ENCODE peak calls at places on chromosomes 11 and 22, in four cellular contexts. O is H1, L is A549, W is HepG2. D is an unnamed sample.
A peak's percentile ranks its signal among the peaks of the same experiment; 100 is the strongest.

GRCh38 chr11:88384004-88384677 is 46.6 kb upstream of the CTSC start:
- DNase-seq in W (no peak), O (no peak), L (peak; percentile 46), D (no peak)

GRCh38 chr22:32204211-32204855 is 540 bp downstream of the RFPL2 start:
- DNase-seq in W (peak; percentile 9), L (peak; percentile 32), O (no peak), D (no peak)

GRCh38 chr11:13644997-13645667 is 23.3 kb upstream of the FAR1 start:
- DNase-seq in W (no peak), O (no peak), L (no peak), D (no peak)

GRCh38 chr11:96088914-96089313 is 165.0 kb upstream of the MTMR2 start:
- DNase-seq in W (no peak), L (no peak), O (no peak), D (no peak)

GRCh38 chr11:131370090-131370751 is at the start of gene NTM:
- DNase-seq in L (no peak), O (no peak), W (no peak), D (no peak)

GRCh38 chr11:58513747-58514367 is 6.0 kb upstream of the OR5B21 start:
- DNase-seq in O (peak; percentile 54), W (peak; percentile 51), L (peak; percentile 33), D (peak; percentile 26)

GRCh38 chr22:25360411-25360810 is 141.0 kb downstream of the CRYBB2 start:
- DNase-seq in W (no peak), O (no peak), L (no peak), D (no peak)

GRCh38 chr11:61946894-61947293 is 3.3 kb upstream of the BEST1 start:
- DNase-seq in L (no peak), W (no peak), O (no peak), D (no peak)

GRCh38 chr11:69335461-69336386 is 41.8 kb downstream of the MYEOV start:
- DNase-seq in O (no peak), L (no peak), W (no peak), D (no peak)

GRCh38 chr11:1834132-1834610 is 619 bp upstream of the SYT8 start:
- DNase-seq in W (peak; percentile 24), L (no peak), O (no peak), D (no peak)

GRCh38 chr22:25449781-25450317 is 114.6 kb upstream of the GRK3 start:
- DNase-seq in W (no peak), O (no peak), L (no peak), D (no peak)

GRCh38 chr11:116473790-116474346 is 298.9 kb downstream of the BUD13 start:
- DNase-seq in W (no peak), O (no peak), L (no peak), D (no peak)

DNA sequence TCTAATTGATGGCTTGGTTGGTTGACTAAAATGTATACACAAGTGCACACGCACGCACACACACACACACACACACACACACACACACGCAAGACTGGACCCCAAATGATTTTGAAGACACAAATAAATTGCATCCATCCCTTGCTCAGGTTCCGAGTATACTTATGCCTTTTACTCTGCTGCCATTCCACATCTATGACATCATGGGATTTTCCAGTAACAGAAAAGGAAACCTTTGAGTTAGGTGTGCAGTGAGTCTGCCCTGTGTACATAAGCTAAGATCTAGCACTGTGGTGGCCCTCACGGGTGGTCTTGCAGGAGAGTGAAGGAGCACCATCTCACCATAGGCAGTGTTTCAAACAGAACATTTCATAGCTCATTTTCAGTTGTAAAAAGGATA is 20.5 kb upstream of the LARGE1 start:
- DNase-seq in L (no peak), W (peak; percentile 12), O (no peak), D (no peak)
- TF ChIP-seq RNF2 in L (no peak), W (no peak), O (no peak), D (no peak)

DNA sequence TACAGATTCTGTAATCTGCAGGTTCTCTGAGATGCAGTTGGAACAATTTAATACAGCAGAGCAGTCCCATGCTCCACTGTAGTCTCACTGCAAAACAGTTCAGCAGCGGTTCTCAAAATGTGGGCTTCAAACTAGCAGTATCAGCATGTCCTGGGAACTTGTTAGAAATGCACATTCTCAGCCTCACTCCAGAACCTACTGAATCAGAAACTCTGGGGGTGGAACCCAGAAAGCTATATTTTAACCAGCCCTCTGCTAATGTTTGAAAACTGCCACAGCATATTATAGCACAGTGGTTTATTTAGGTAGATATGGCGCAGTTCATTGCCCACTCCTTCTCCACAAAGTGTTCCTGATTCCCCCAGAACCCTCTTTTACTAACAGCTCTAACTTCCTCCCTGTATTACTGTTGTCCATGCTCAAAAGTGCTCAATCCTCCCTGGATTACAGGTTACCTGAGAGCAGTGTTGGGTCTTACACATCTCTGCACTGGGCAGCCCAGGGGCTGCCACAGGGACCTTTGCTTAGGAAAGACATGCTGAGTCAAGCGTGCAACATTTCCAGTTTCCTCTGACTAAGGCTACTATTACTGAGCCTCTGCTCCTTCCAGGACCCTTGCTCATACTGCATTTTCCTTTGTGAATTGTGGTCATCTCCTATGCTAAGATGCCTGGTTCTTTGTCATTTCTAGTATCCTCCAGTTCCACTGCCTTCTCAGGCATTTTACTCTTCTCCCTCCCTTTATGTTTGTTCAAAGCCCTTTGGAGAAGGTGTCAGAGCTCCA is 7.7 kb upstream of the DGAT2 start:
- DNase-seq in O (no peak), L (no peak), W (no peak), D (no peak)
- TF ChIP-seq RNF2 in O (no peak), L (no peak), W (no peak), D (no peak)

GRCh38 chr11:118200901-118201680 is 23.7 kb downstream of the JAML start:
- DNase-seq in W (no peak), O (no peak), L (no peak), D (no peak)
- TF ChIP-seq RNF2 in W (no peak), O (no peak), L (no peak), D (no peak)

DNA sequence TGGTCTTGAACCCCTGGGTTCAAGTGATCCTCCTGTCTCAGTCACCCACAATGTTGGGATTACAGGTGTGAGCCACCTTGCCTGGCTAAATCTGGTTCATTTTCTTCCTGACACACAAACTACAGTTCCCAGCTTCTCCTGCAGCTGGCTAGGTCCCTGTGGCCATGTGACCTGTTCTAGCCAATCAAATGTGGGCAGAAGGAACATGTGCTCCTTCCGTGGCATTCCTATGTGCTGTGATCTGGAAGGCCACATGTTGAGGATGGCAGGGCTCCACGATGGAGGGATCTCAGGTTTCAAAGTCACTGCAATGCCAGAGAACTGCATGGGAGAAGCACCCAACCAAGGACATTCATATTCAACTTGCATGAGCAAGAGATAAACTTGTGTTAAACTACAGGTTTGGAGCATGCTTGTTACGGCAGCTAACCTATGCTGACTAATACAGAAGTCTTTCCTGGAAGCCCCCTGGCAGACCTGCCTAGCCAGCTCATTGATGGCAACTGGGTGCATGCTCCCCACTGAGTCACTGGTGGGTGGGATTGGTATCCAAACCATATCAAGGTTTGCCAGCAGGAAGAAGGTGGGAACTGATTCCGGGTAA is 86.0 kb downstream of the RPS6KA4 start:
- DNase-seq in W (no peak), L (peak; percentile 45), O (no peak), D (peak; percentile 37)
- TF ChIP-seq RNF2 in W (no peak), L (no peak), O (no peak), D (no peak)

GRCh38 chr11:28833670-28834069 is 725.5 kb downstream of the METTL15 start:
- DNase-seq in L (no peak), O (no peak), W (no peak), D (no peak)
- TF ChIP-seq RNF2 in L (no peak), O (no peak), W (no peak), D (no peak)

GRCh38 chr11:124670732-124671131 is 2.8 kb downstream of the SIAE start:
- DNase-seq in W (no peak), O (no peak), L (no peak), D (no peak)

GRCh38 chr11:124673333-124674167 is at the start of the genes SIAE and SPA17:
- DNase-seq in W (peak; percentile 91), O (peak; percentile 86), L (peak; percentile 87), D (peak; percentile 98)

GRCh38 chr11:124667601-124668000 is 5.9 kb downstream of the SIAE start:
- DNase-seq in L (no peak), O (no peak), W (no peak), D (peak; percentile 85)

GRCh38 chr11:124672531-124673215 is 866 bp downstream of the SIAE start:
- DNase-seq in W (no peak), O (no peak), L (no peak), D (no peak)

DNA sequence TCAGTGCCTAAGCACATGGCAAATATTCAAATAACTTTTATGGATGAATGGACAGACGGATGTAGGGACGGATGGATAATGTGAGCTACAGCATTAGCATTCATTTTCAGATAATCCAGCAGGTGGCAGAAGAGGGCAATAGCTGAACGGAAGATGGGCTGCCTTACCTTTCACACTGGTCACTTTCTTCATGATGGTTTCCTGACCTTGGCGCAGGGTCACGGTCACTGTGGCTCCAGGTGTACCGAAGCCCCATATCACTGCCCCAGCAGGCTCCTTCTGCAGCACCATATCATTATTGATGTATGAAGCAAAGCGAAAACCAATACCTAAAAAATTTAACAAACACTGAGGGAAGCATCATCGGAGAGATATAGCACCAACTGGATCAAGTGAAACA is 4.3 kb downstream of the SIAE start:
- DNase-seq in W (peak; percentile 33), L (peak; percentile 49), O (no peak), D (peak; percentile 61)
- TF ChIP-seq RNF2 in W (no peak), L (no peak), O (no peak), D (no peak)

DNA sequence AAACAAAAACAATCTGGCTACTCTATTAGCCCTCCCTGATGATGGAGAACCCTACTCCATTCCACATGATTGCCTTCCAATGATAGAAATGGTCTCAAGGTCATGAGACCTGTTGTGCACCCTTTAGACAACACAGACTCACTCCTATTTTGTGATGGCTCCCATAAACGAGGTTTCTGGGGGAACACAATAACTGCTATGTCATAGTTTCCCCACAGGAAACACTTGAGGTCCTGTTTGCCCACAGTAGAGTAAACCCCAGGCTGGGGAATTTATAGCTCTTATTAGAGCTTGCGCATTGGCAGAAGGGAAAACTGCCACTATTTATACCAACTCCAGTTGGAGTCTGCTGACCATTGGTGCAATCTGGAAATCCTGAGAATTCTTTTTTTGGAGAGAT is 28.7 kb downstream of the MIF start:
- DNase-seq in W (peak; percentile 0), L (no peak), O (no peak), D (no peak)
- TF ChIP-seq RNF2 in W (no peak), L (no peak), O (no peak), D (no peak)

GRCh38 chr11:57313071-57313787 is 11.5 kb downstream of the TNKS1BP1 start:
- DNase-seq in L (no peak), W (no peak), O (no peak), D (no peak)

GRCh38 chr11:57313788-57314135 is 11.0 kb downstream of the TNKS1BP1 start:
- DNase-seq in O (no peak), L (no peak), W (no peak), D (no peak)

GRCh38 chr11:57314221-57314973 is 10.4 kb downstream of the TNKS1BP1 start:
- DNase-seq in O (no peak), L (no peak), W (no peak), D (no peak)

GRCh38 chr11:57316017-57316416 is 8.7 kb downstream of the TNKS1BP1 start:
- DNase-seq in O (no peak), W (no peak), L (no peak), D (peak; percentile 35)

DNA sequence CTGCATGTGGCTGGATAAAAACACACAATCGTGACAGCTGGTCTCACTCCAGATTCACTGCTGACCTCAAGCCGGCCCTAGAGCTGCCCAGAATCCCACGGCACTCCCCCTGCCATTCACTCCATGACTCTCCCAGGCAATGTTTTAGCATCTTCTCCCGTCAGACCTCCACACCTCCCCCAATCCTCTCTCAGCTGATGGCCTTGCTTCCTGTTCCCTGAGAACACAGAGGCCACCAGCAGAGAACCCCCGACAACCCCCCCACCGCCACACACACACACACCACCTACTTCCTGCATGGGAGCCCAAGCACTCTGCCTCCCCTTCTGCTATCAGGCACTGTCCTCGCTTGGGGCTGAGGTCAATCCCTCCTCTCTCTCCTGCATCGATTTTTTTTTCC is 9.3 kb downstream of the TNKS1BP1 start:
- DNase-seq in O (no peak), L (no peak), W (no peak), D (peak; percentile 45)
- TF ChIP-seq RNF2 in O (no peak), L (no peak), W (no peak), D (no peak)